ENCODE peak calls at places on chromosomes 5 and 9, in nine cellular contexts. X is Calu3, B is HFFc6, N is PC-9, O is choroid plexus epithelial cell, G is uterus, I is body of pancreas, S is colonic mucosa, A is heart left ventricle. W is an unnamed sample.

GRCh38 chr5:59428391-59428790 is 465.1 kb downstream of the PDE4D start:
- DNase-seq in X (no peak), B (no peak), N (no peak), O (peak; percentile 19), G (no peak), I (no peak), S (no peak), A (no peak), W (no peak)

GRCh38 chr5:39092581-39093350 is 18.6 kb upstream of the RICTOR start:
- DNase-seq in X (no peak), B (no peak), N (no peak), O (peak; percentile 26), G (no peak), I (no peak), S (no peak), A (no peak), W (no peak)

GRCh38 chr5:119411291-119411934 is 40.9 kb upstream of the HSD17B4 start:
- DNase-seq in X (no peak), B (peak; percentile 73), N (no peak), O (peak; percentile 38), G (no peak), I (no peak), S (no peak), A (no peak), W (no peak)

GRCh38 chr9:35980289-35981011 is 22.5 kb upstream of the OR2S2 start:
- DNase-seq in X (no peak), B (no peak), N (no peak), O (no peak), G (no peak), I (no peak), S (no peak), A (no peak), W (no peak)

GRCh38 chr9:129275626-129276247 is 97.7 kb upstream of the IER5L start:
- DNase-seq in X (no peak), B (peak; percentile 31), N (peak; percentile 79), O (peak; percentile 20), G (peak; percentile 7), I (no peak), S (no peak), A (no peak), W (no peak)

GRCh38 chr9:134438204-134438788 is 112.0 kb downstream of the RXRA start:
- DNase-seq in X (no peak), B (no peak), N (no peak), O (no peak), G (no peak), I (peak; percentile 55), S (no peak), A (no peak), W (no peak)

GRCh38 chr9:91856419-91856818 is 93.6 kb downstream of the ROR2 start:
- DNase-seq in X (no peak), B (no peak), N (no peak), O (no peak), G (no peak), I (no peak), S (no peak), A (no peak), W (no peak)

GRCh38 chr5:143198332-143198731 is 205.2 kb downstream of the NR3C1 start:
- DNase-seq in X (no peak), B (no peak), N (no peak), O (no peak), G (no peak), I (no peak), S (no peak), A (no peak), W (peak; percentile 40)

GRCh38 chr5:2176581-2176980 is 293.9 kb upstream of the IRX4 start:
- DNase-seq in X (no peak), B (no peak), N (no peak), O (no peak), G (no peak), I (no peak), S (no peak), A (no peak), W (no peak)

GRCh38 chr5:36414869-36415282 is 113.2 kb upstream of the RANBP3L start:
- DNase-seq in X (peak; percentile 9), B (peak; percentile 51), N (no peak), O (peak; percentile 81), G (no peak), I (no peak), S (no peak), A (no peak), W (no peak)

GRCh38 chr5:134541736-134542376 is 16.4 kb downstream of the JADE2 start:
- DNase-seq in X (peak; percentile 31), B (no peak), N (no peak), O (peak; percentile 60), G (peak; percentile 63), I (peak; percentile 71), S (peak; percentile 34), A (no peak), W (no peak)

GRCh38 chr9:109064963-109065701 is 51.8 kb upstream of the CTNNAL1 start:
- DNase-seq in X (no peak), B (peak; percentile 74), N (peak; percentile 35), O (peak; percentile 33), G (no peak), I (no peak), S (no peak), A (no peak), W (peak; percentile 1)

GRCh38 chr5:149581931-149582768 is 852 bp downstream of the ARHGEF37 start:
- DNase-seq in X (no peak), B (no peak), N (no peak), O (peak; percentile 65), G (peak; percentile 32), I (peak; percentile 64), S (peak; percentile 68), A (peak; percentile 48), W (no peak)

GRCh38 chr5:134509308-134510040 is 16.0 kb upstream of the JADE2 start:
- DNase-seq in X (peak; percentile 87), B (peak; percentile 60), N (peak; percentile 80), O (no peak), G (no peak), I (peak; percentile 66), S (no peak), A (no peak), W (no peak)

GRCh38 chr5:43221502-43221901 is 29.5 kb downstream of the NIM1K start:
- DNase-seq in X (no peak), B (no peak), N (no peak), O (no peak), G (no peak), I (no peak), S (no peak), A (no peak), W (no peak)

GRCh38 chr5:55303238-55303690 is 4.2 kb downstream of the DHX29 start:
- DNase-seq in X (peak; percentile 13), B (peak; percentile 91), N (peak; percentile 5), O (peak; percentile 74), G (no peak), I (no peak), S (peak; percentile 21), A (no peak), W (no peak)

GRCh38 chr5:149219584-149219983 is 52.1 kb upstream of the AFAP1L1 start:
- DNase-seq in X (no peak), B (no peak), N (no peak), O (no peak), G (no peak), I (no peak), S (no peak), A (no peak), W (no peak)

GRCh38 chr5:142655339-142656267 is 30.3 kb downstream of the FGF1 start:
- DNase-seq in X (peak; percentile 90), B (peak; percentile 48), N (peak; percentile 78), O (peak; percentile 87), G (peak; percentile 93), I (peak; percentile 87), S (peak; percentile 79), A (peak; percentile 86), W (no peak)

GRCh38 chr9:36029765-36030528 is 6.8 kb upstream of the RECK start:
- DNase-seq in X (no peak), B (peak; percentile 97), N (no peak), O (peak; percentile 96), G (no peak), I (no peak), S (no peak), A (no peak), W (peak; percentile 85)

GRCh38 chr9:86867658-86868313 is 79.5 kb downstream of the GAS1 start:
- DNase-seq in X (no peak), B (no peak), N (no peak), O (peak; percentile 23), G (no peak), I (peak; percentile 55), S (no peak), A (no peak), W (no peak)

GRCh38 chr9:4375424-4376195 is 75.7 kb upstream of the GLIS3 start:
- DNase-seq in X (no peak), B (peak; percentile 92), N (no peak), O (peak; percentile 86), G (no peak), I (no peak), S (no peak), A (no peak), W (peak; percentile 39)
- TF ChIP-seq CTCF in X (no peak), B (peak; percentile 77), N (peak; percentile 51), O (peak; percentile 61), G (peak; percentile 55), I (no peak), S (peak; percentile 33), A (peak; percentile 34), W (peak; percentile 37)

DNA sequence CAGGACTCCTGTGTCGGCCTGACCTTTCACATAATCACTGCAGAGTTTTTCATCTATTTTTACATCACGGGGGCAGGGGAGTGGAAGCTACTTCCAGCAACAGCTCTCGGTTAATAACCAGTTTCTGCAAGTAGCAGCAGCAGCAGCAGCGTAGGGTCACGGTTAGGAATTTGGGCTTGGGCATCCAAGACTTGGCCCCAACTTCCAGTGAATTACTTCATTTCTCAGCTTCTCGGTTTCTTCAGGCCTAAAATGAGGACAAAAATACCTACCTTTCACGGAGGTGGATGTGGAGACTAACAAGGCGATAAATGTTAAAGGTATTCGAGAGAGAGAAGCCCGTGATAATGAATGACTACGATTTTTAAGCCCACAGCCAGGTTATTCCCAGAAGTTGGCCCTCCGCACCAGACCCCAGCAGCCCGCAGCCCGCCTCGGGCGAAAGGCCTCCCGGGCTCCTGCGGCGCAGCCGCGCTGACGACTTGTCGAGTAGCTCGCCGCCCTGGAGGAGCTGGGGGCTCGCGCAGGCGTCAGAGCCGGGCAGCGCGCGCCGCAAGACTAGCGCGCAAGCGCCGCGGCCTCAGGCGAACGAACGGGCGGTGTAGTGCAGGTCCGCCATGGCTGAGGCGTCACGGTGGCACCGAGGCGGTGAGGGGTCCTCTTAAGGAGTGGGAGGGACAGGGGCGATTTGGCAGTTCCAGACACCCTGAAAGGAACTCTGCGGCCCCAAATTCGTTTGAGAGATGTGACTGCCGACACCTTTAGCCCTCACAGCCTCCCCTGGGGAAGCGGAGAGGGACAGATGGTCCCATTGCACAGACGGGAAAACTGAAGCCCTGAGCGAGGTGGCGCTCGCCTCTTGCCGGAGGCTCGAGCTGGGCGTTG is at the start of gene PKD2L2:
- DNase-seq in X (peak; percentile 67), B (peak; percentile 43), N (peak; percentile 87), O (peak; percentile 95), G (peak; percentile 84), I (peak; percentile 86), S (peak; percentile 65), A (peak; percentile 87), W (peak; percentile 20)
- TF ChIP-seq CTCF in X (no peak), B (no peak), N (no peak), O (no peak), G (peak; percentile 10), I (no peak), S (no peak), A (no peak), W (no peak)

GRCh38 chr9:136536721-136537241 is 9.1 kb downstream of the NOTCH1 start:
- DNase-seq in X (no peak), B (no peak), N (no peak), O (no peak), G (no peak), I (no peak), S (no peak), A (no peak), W (no peak)
- TF ChIP-seq CTCF in X (no peak), B (peak; percentile 31), N (no peak), O (peak; percentile 8), G (no peak), I (no peak), S (no peak), A (no peak), W (peak; percentile 13)

GRCh38 chr5:125227333-125228075 is 481.1 kb upstream of the ZNF608 start:
- DNase-seq in X (peak; percentile 66), B (peak; percentile 3), N (no peak), O (peak; percentile 57), G (no peak), I (peak; percentile 29), S (peak; percentile 24), A (no peak), W (no peak)
- TF ChIP-seq CTCF in X (peak; percentile 85), B (peak; percentile 77), N (peak; percentile 66), O (peak; percentile 81), G (no peak), I (peak; percentile 17), S (peak; percentile 42), A (peak; percentile 35), W (peak; percentile 56)